ENCODE peak calls at places on chromosomes 7 and 10, in nine cellular contexts. W is stomach, P is IMR-90, E is ovary, I is transverse colon, M is prostate gland, B is breast epithelium, A is HCT116, C is gastrocnemius medialis. F is an unnamed sample.

GRCh38 chr7:141649865-141650499 is 52.0 kb downstream of the DENND11 start:
- DNase-seq in W (peak), P (peak), E (peak), I (peak), M (peak), B (peak), A (peak), C (peak), F (no peak)

GRCh38 chr7:91267558-91267955 is 3.3 kb downstream of the FZD1 start:
- DNase-seq in W (no peak), P (peak), E (no peak), I (no peak), M (no peak), B (no peak), A (no peak), C (no peak), F (no peak)

GRCh38 chr10:84298077-84298476 is 30.3 kb upstream of the CCSER2 start:
- DNase-seq in W (no peak), P (no peak), E (no peak), I (no peak), M (no peak), B (no peak), A (no peak), C (no peak), F (no peak)

GRCh38 chr10:123579675-123580074 is 86.5 kb upstream of the GPR26 start:
- DNase-seq in W (no peak), P (no peak), E (no peak), I (no peak), M (no peak), B (no peak), A (no peak), C (no peak), F (no peak)

GRCh38 chr7:28329616-28330373 is 82.5 kb upstream of the CREB5 start:
- DNase-seq in W (no peak), P (no peak), E (no peak), I (peak), M (no peak), B (no peak), A (no peak), C (no peak), F (no peak)

GRCh38 chr10:98170249-98171117 is 36.0 kb downstream of the R3HCC1L start:
- DNase-seq in W (peak), P (peak), E (peak), I (peak), M (peak), B (peak), A (peak), C (no peak), F (peak)

GRCh38 chr7:152910545-152911013 is 151.0 kb downstream of the ACTR3B start:
- DNase-seq in W (no peak), P (no peak), E (no peak), I (no peak), M (no peak), B (no peak), A (no peak), C (no peak), F (no peak)

GRCh38 chr10:95544783-95545500 is 16.2 kb downstream of the SORBS1 start:
- DNase-seq in W (no peak), P (no peak), E (no peak), I (no peak), M (no peak), B (no peak), A (no peak), C (peak), F (no peak)

GRCh38 chr10:35208536-35208935 is 81.9 kb downstream of the CREM start:
- DNase-seq in W (no peak), P (no peak), E (no peak), I (no peak), M (no peak), B (no peak), A (no peak), C (peak), F (no peak)

GRCh38 chr10:99777918-99778716 is 4.3 kb upstream of the ABCC2 start:
- DNase-seq in W (no peak), P (no peak), E (no peak), I (no peak), M (no peak), B (no peak), A (no peak), C (no peak), F (no peak)

GRCh38 chr7:149743481-149743880 is 29.9 kb downstream of the ZNF467 start:
- DNase-seq in W (peak), P (no peak), E (no peak), I (no peak), M (no peak), B (no peak), A (no peak), C (no peak), F (no peak)

GRCh38 chr7:141737118-141737835 is 881 bp upstream of the SSBP1 start:
- DNase-seq in W (peak), P (no peak), E (no peak), I (peak), M (no peak), B (peak), A (no peak), C (no peak), F (no peak)

GRCh38 chr7:139382439-139382838 is 22.7 kb downstream of the LUC7L2 start:
- DNase-seq in W (no peak), P (no peak), E (no peak), I (no peak), M (no peak), B (no peak), A (no peak), C (no peak), F (no peak)

GRCh38 chr7:140684066-140684950 is 11.6 kb downstream of the ADCK2 start:
- DNase-seq in W (no peak), P (no peak), E (no peak), I (no peak), M (no peak), B (peak), A (no peak), C (no peak), F (peak)

GRCh38 chr10:15457382-15457781 is 86.3 kb upstream of the FAM171A1 start:
- DNase-seq in W (no peak), P (no peak), E (no peak), I (no peak), M (no peak), B (no peak), A (no peak), C (no peak), F (no peak)

GRCh38 chr10:102646610-102647432 is 2.5 kb downstream of the TRIM8 start:
- DNase-seq in W (peak), P (peak), E (no peak), I (peak), M (peak), B (no peak), A (peak), C (no peak), F (no peak)

GRCh38 chr10:15169555-15170407 is 1.3 kb upstream of the NMT2 start:
- DNase-seq in W (no peak), P (no peak), E (no peak), I (no peak), M (no peak), B (no peak), A (no peak), C (no peak), F (peak)

GRCh38 chr10:49330127-49330665 is 31.2 kb downstream of the C10orf71 start:
- DNase-seq in W (peak), P (no peak), E (peak), I (no peak), M (no peak), B (no peak), A (no peak), C (no peak), F (peak)

GRCh38 chr7:64872351-64872750 is 30.7 kb upstream of the ZNF273 start:
- DNase-seq in W (peak), P (no peak), E (no peak), I (no peak), M (no peak), B (no peak), A (no peak), C (no peak), F (peak)

GRCh38 chr7:1512781-1513656 is 8.8 kb upstream of the INTS1 start:
- DNase-seq in W (peak), P (peak), E (no peak), I (no peak), M (no peak), B (peak), A (peak), C (peak), F (peak)

GRCh38 chr7:67573639-67574038 is 577.0 kb downstream of the TYW1 start:
- DNase-seq in W (no peak), P (no peak), E (no peak), I (no peak), M (no peak), B (no peak), A (no peak), C (no peak), F (no peak)

GRCh38 chr7:2956526-2957368 is 86.9 kb downstream of the CARD11 start:
- DNase-seq in W (no peak), P (peak), E (no peak), I (no peak), M (peak), B (peak), A (peak), C (no peak), F (no peak)

GRCh38 chr7:17405786-17406185 is 107.3 kb downstream of the AHR start:
- DNase-seq in W (no peak), P (peak), E (no peak), I (no peak), M (no peak), B (no peak), A (peak), C (no peak), F (no peak)

GRCh38 chr10:3111626-3112220 is 44.4 kb downstream of the PFKP start:
- DNase-seq in W (no peak), P (peak), E (no peak), I (no peak), M (no peak), B (no peak), A (no peak), C (peak), F (no peak)

GRCh38 chr7:104552102-104552501 is 223.7 kb downstream of the LHFPL3 start:
- DNase-seq in W (peak), P (peak), E (no peak), I (peak), M (peak), B (no peak), A (peak), C (no peak), F (no peak)

GRCh38 chr7:39560398-39560797 is 5.8 kb upstream of the YAE1 start:
- DNase-seq in W (no peak), P (no peak), E (no peak), I (no peak), M (no peak), B (no peak), A (no peak), C (no peak), F (no peak)

GRCh38 chr7:35315517-35315916 is 61.6 kb upstream of the TBX20 start:
- DNase-seq in W (no peak), P (no peak), E (no peak), I (no peak), M (no peak), B (no peak), A (no peak), C (no peak), F (no peak)

GRCh38 chr10:25226775-25227682 is 52.2 kb downstream of the GPR158 start:
- DNase-seq in W (peak), P (peak), E (no peak), I (peak), M (no peak), B (no peak), A (peak), C (no peak), F (no peak)

GRCh38 chr10:132631348-132631735 is 93.8 kb downstream of the INPP5A start:
- DNase-seq in W (peak), P (no peak), E (peak), I (peak), M (peak), B (peak), A (no peak), C (peak), F (no peak)

GRCh38 chr10:133241501-133242205 is 4.0 kb downstream of the VENTX start:
- DNase-seq in W (no peak), P (no peak), E (no peak), I (no peak), M (no peak), B (no peak), A (no peak), C (no peak), F (no peak)

GRCh38 chr10:102298899-102299298 is 53.6 kb downstream of the GBF1 start:
- DNase-seq in W (no peak), P (no peak), E (no peak), I (no peak), M (no peak), B (no peak), A (no peak), C (no peak), F (no peak)

GRCh38 chr7:25308246-25308645 is 80.0 kb upstream of the NPVF start:
- DNase-seq in W (no peak), P (no peak), E (no peak), I (no peak), M (no peak), B (no peak), A (no peak), C (no peak), F (no peak)

GRCh38 chr7:149797771-149798170 is 24.4 kb upstream of the ZNF467 start:
- DNase-seq in W (no peak), P (no peak), E (no peak), I (no peak), M (no peak), B (no peak), A (no peak), C (no peak), F (no peak)

GRCh38 chr7:41925946-41926345 is 223.1 kb upstream of the INHBA start:
- DNase-seq in W (no peak), P (peak), E (no peak), I (no peak), M (no peak), B (no peak), A (no peak), C (no peak), F (no peak)

GRCh38 chr7:94453898-94454297 is 55.7 kb upstream of the CASD1 start:
- DNase-seq in W (no peak), P (no peak), E (no peak), I (no peak), M (no peak), B (no peak), A (no peak), C (no peak), F (no peak)

GRCh38 chr7:11300231-11300630 is 326.6 kb downstream of the PHF14 start:
- DNase-seq in W (no peak), P (no peak), E (no peak), I (no peak), M (no peak), B (no peak), A (no peak), C (no peak), F (no peak)

GRCh38 chr10:112622786-112623185 is 175.8 kb downstream of the VTI1A start:
- DNase-seq in W (no peak), P (peak), E (no peak), I (no peak), M (no peak), B (no peak), A (no peak), C (no peak), F (no peak)

GRCh38 chr10:119398996-119399395 is 143.5 kb downstream of the RGS10 start:
- DNase-seq in W (no peak), P (peak), E (no peak), I (no peak), M (no peak), B (no peak), A (no peak), C (no peak), F (no peak)

DNA sequence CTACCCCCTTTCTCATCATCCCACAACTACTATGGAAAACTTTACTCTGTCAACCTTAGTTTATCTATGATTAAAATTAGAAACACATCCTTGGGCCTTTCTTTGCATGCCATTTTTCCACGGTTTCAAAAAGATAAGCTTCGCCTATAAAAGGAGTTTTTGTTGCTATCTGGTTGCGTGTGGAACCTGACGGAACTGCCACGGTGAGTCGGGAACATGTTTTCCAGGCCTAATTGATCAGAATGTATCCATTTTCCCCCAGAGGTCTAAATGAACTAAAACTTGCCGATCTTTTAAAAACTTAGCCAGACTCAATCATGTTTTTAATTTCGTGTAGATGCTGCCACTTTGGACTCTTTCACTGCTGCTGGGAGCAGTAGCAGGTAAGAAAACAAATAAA is at the start of gene PNLIP:
- DNase-seq in W (no peak), P (no peak), E (no peak), I (no peak), M (no peak), B (no peak), A (no peak), C (no peak), F (no peak)
- H3K4me3 ChIP-seq in W (no peak), P (no peak), E (no peak), I (no peak), M (no peak), B (no peak), A (no peak), C (no peak), F (no peak)

DNA sequence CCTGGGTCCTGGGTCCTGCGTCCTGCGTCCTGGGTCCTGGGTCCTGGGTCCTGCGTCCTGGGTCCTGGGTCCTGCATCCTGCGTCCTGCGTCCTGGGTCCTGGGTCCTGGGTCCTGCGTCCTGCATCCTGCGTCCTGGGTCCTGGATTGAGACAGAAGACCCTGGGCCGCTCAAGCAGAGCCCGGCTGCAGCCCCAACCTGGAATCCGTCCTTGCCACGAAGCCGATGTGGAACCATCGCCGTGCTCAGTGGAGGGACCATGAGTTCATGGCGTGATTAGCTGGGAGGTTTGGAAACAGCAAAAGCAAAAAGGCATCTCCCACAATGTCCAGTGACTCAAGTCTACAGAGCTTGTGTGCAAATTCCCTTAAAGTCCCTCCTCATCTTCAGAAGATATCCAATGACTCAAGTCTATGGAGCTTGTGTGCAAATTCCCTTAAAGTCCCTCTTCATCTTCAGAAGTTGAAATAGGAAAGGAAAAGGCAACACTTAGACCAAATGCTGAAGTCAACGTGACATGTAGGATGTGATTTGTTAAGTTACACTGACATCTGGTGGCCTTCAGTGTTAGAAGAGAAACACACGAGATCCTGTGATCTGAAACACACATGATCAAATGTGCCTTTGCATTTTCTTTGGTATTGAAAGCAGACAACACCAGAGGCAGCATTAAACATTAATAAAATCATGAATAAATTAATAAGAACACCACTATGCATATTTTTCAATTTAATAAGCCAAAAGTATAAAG is 179.9 kb downstream of the PTPRN2 start:
- DNase-seq in W (no peak), P (no peak), E (no peak), I (no peak), M (no peak), B (no peak), A (peak), C (no peak), F (no peak)
- TF ChIP-seq CTCF in W (no peak), P (no peak), E (no peak), I (peak), M (peak), B (no peak), A (peak), C (no peak), F (no peak)

GRCh38 chr7:87543623-87544022 is 57.1 kb downstream of the ABCB1 start:
- DNase-seq in W (no peak), P (peak), E (no peak), I (no peak), M (no peak), B (no peak), A (no peak), C (no peak), F (no peak)
- TF ChIP-seq POLR2A in W (no peak), P (no peak), E (no peak), I (no peak), M (no peak), B (no peak), A (no peak), C (no peak), F (no peak)

GRCh38 chr7:23523486-23524075 is 8.2 kb downstream of the TRA2A start:
- DNase-seq in W (no peak), P (no peak), E (no peak), I (no peak), M (no peak), B (no peak), A (no peak), C (no peak), F (no peak)
- H3K4me3 ChIP-seq in W (no peak), P (no peak), E (no peak), I (no peak), M (no peak), B (no peak), A (no peak), C (no peak), F (no peak)

GRCh38 chr10:87659571-87660483 is at the start of gene PAPSS2:
- DNase-seq in W (peak), P (peak), E (peak), I (peak), M (peak), B (peak), A (no peak), C (peak), F (peak)
- TF ChIP-seq CTCF in W (no peak), P (no peak), E (no peak), I (no peak), M (no peak), B (no peak), A (no peak), C (no peak), F (no peak)

GRCh38 chr7:99406557-99406956 is 1.8 kb downstream of the PDAP1 start:
- DNase-seq in W (no peak), P (no peak), E (no peak), I (no peak), M (no peak), B (no peak), A (no peak), C (no peak), F (no peak)
- TF ChIP-seq POLR2A in W (no peak), P (no peak), E (no peak), I (no peak), M (no peak), B (no peak), A (no peak), C (no peak), F (no peak)

GRCh38 chr7:51316262-51316665 is 345 bp downstream of the COBL start:
- DNase-seq in W (peak), P (no peak), E (peak), I (peak), M (peak), B (peak), A (no peak), C (peak), F (no peak)
- H3K4me3 ChIP-seq in W (peak), P (no peak), E (peak), I (peak), M (peak), B (peak), A (peak), C (peak), F (peak)